ENCODE peak calls at places on chromosomes 1 and 21, in four cellular contexts. D is epithelial cell of esophagus, W is mesothelial cell of epicardium, K is breast epithelium. A is an unnamed sample.

GRCh38 chr1:54159733-54160316 is 7.0 kb upstream of the CDCP2 start:
- DNase-seq in D (no peak), W (no peak), K (no peak), A (no peak)

GRCh38 chr1:61864501-61864900 is 122.2 kb downstream of the PATJ start:
- DNase-seq in D (no peak), W (no peak), K (no peak), A (no peak)

GRCh38 chr1:238710697-238711096 is 675.7 kb upstream of the CHRM3 start:
- DNase-seq in D (peak; percentile 16), W (no peak), K (no peak), A (no peak)

GRCh38 chr1:172906778-172907592 is 143.8 kb downstream of the TNFSF18 start:
- DNase-seq in D (peak; percentile 73), W (no peak), K (no peak), A (no peak)

GRCh38 chr1:7385471-7386225 is 385.4 kb upstream of the VAMP3 start:
- DNase-seq in D (no peak), W (no peak), K (peak; percentile 13), A (no peak)

GRCh38 chr1:44661786-44662682 is 12.2 kb downstream of the TMEM53 start:
- DNase-seq in D (no peak), W (no peak), K (no peak), A (no peak)

GRCh38 chr1:13948851-13949490 is 249.0 kb downstream of the PRDM2 start:
- DNase-seq in D (no peak), W (no peak), K (peak; percentile 33), A (no peak)

GRCh38 chr21:22842875-22843274 is 1844.7 kb downstream of the NCAM2 start:
- DNase-seq in D (no peak), W (no peak), K (no peak), A (no peak)

GRCh38 chr1:171142451-171143121 is 42.5 kb upstream of the FMO2 start:
- DNase-seq in D (no peak), W (no peak), K (peak; percentile 47), A (no peak)

GRCh38 chr1:9494936-9495758 is 44.1 kb upstream of the SLC25A33 start:
- DNase-seq in D (peak; percentile 46), W (peak; percentile 53), K (no peak), A (peak; percentile 73)

GRCh38 chr1:213570487-213570886 is 417.3 kb upstream of the PROX1 start:
- DNase-seq in D (no peak), W (no peak), K (no peak), A (no peak)

GRCh38 chr21:39029086-39029772 is 154.0 kb downstream of the PSMG1 start:
- DNase-seq in D (no peak), W (no peak), K (no peak), A (no peak)

GRCh38 chr1:11279152-11279551 is 6.2 kb downstream of the UBIAD1 start:
- DNase-seq in D (no peak), W (no peak), K (no peak), A (no peak)

GRCh38 chr1:212606042-212606733 is 2.4 kb upstream of the ATF3 start:
- DNase-seq in D (no peak), W (no peak), K (no peak), A (no peak)

GRCh38 chr21:29194342-29194741 is 63.9 kb downstream of the MAP3K7CL start:
- DNase-seq in D (no peak), W (no peak), K (no peak), A (no peak)

GRCh38 chr1:206674745-206675175 is 9.9 kb upstream of the MAPKAPK2 start:
- DNase-seq in D (peak; percentile 98), W (no peak), K (peak; percentile 95), A (no peak)

GRCh38 chr1:2948751-2949680 is 72.3 kb upstream of the ACTRT2 start:
- DNase-seq in D (no peak), W (no peak), K (no peak), A (no peak)